ENCODE peak calls at places on chromosomes 2 and 18, in seven cellular contexts. One of them, this sample, is unnamed.

GRCh38 chr2:1744446-1745170 is at the start of gene PXDN:
- DNase-seq in sigmoid colon: peak
- DNase-seq in AG10803: peak
- DNase-seq in CD8-positive, alpha-beta T cell: no peak
- DNase-seq in heart right ventricle: peak
- DNase-seq in choroid plexus epithelial cell: peak
- DNase-seq in WERI-Rb-1: peak
- DNase-seq in this sample: peak

GRCh38 chr2:102301867-102302362 is 9.4 kb upstream of the IL1RL1 start:
- DNase-seq in sigmoid colon: no peak
- DNase-seq in AG10803: no peak
- DNase-seq in CD8-positive, alpha-beta T cell: peak
- DNase-seq in heart right ventricle: no peak
- DNase-seq in choroid plexus epithelial cell: peak
- DNase-seq in WERI-Rb-1: no peak
- DNase-seq in this sample: peak

GRCh38 chr2:211129798-211130197 is 573.4 kb downstream of the CPS1 start:
- DNase-seq in sigmoid colon: no peak
- DNase-seq in AG10803: no peak
- DNase-seq in CD8-positive, alpha-beta T cell: no peak
- DNase-seq in heart right ventricle: no peak
- DNase-seq in choroid plexus epithelial cell: no peak
- DNase-seq in WERI-Rb-1: no peak
- DNase-seq in this sample: no peak

GRCh38 chr18:67354692-67355091 is 161.8 kb downstream of the DSEL start:
- DNase-seq in sigmoid colon: no peak
- DNase-seq in AG10803: no peak
- DNase-seq in CD8-positive, alpha-beta T cell: no peak
- DNase-seq in heart right ventricle: no peak
- DNase-seq in choroid plexus epithelial cell: no peak
- DNase-seq in WERI-Rb-1: no peak
- DNase-seq in this sample: no peak

GRCh38 chr2:191688934-191689695 is 11.2 kb downstream of the NABP1 start:
- DNase-seq in sigmoid colon: no peak
- DNase-seq in AG10803: peak
- DNase-seq in CD8-positive, alpha-beta T cell: no peak
- DNase-seq in heart right ventricle: no peak
- DNase-seq in choroid plexus epithelial cell: peak
- DNase-seq in WERI-Rb-1: no peak
- DNase-seq in this sample: peak

GRCh38 chr2:143110759-143111428 is 18.3 kb upstream of the ARHGAP15 start:
- DNase-seq in sigmoid colon: no peak
- DNase-seq in AG10803: peak
- DNase-seq in CD8-positive, alpha-beta T cell: peak
- DNase-seq in heart right ventricle: peak
- DNase-seq in choroid plexus epithelial cell: peak
- DNase-seq in WERI-Rb-1: peak
- DNase-seq in this sample: peak

GRCh38 chr2:237480988-237481387 is 6.1 kb upstream of the MLPH start:
- DNase-seq in sigmoid colon: no peak
- DNase-seq in AG10803: no peak
- DNase-seq in CD8-positive, alpha-beta T cell: no peak
- DNase-seq in heart right ventricle: no peak
- DNase-seq in choroid plexus epithelial cell: no peak
- DNase-seq in WERI-Rb-1: no peak
- DNase-seq in this sample: no peak

GRCh38 chr2:120531863-120532600 is 186.1 kb downstream of the INHBB start:
- DNase-seq in sigmoid colon: peak
- DNase-seq in AG10803: no peak
- DNase-seq in CD8-positive, alpha-beta T cell: no peak
- DNase-seq in heart right ventricle: no peak
- DNase-seq in choroid plexus epithelial cell: peak
- DNase-seq in WERI-Rb-1: no peak
- DNase-seq in this sample: peak

GRCh38 chr2:238015705-238016104 is 45.1 kb upstream of the SCLY start:
- DNase-seq in sigmoid colon: no peak
- DNase-seq in AG10803: no peak
- DNase-seq in CD8-positive, alpha-beta T cell: no peak
- DNase-seq in heart right ventricle: no peak
- DNase-seq in choroid plexus epithelial cell: no peak
- DNase-seq in WERI-Rb-1: no peak
- DNase-seq in this sample: no peak

GRCh38 chr2:98944786-98945185 is 8.8 kb upstream of the CRACDL start:
- DNase-seq in sigmoid colon: no peak
- DNase-seq in AG10803: peak
- DNase-seq in CD8-positive, alpha-beta T cell: no peak
- DNase-seq in heart right ventricle: no peak
- DNase-seq in choroid plexus epithelial cell: peak
- DNase-seq in WERI-Rb-1: no peak
- DNase-seq in this sample: peak

GRCh38 chr18:79405781-79406575 is 10.2 kb downstream of the NFATC1 start:
- DNase-seq in sigmoid colon: no peak
- DNase-seq in AG10803: no peak
- DNase-seq in CD8-positive, alpha-beta T cell: peak
- DNase-seq in heart right ventricle: peak
- DNase-seq in choroid plexus epithelial cell: no peak
- DNase-seq in WERI-Rb-1: no peak
- DNase-seq in this sample: no peak

GRCh38 chr18:58222439-58223125 is 178.6 kb downstream of the NEDD4L start:
- DNase-seq in sigmoid colon: no peak
- DNase-seq in AG10803: peak
- DNase-seq in CD8-positive, alpha-beta T cell: no peak
- DNase-seq in heart right ventricle: no peak
- DNase-seq in choroid plexus epithelial cell: peak
- DNase-seq in WERI-Rb-1: no peak
- DNase-seq in this sample: no peak

DNA sequence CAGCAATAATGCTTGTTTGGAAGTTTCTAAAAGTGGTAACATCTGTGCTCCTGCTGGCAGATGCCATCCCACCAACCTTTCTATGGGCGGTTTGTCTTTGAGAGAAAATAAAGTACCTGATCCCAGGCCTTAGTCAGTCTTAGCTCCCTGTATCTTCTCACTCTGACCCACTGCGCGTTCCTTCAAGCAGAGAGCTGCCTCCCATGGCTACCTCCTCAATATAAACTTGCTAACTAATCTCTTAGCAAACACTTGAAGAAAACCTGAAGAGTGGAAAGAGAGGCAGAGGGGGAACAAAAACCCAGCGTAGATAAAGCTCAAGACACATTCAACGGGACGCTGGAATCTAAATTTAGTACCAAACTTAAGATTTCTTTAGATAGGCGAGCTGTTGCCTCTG is 17.6 kb downstream of the ZEB2 start:
- DNase-seq in sigmoid colon: no peak
- DNase-seq in AG10803: no peak
- DNase-seq in CD8-positive, alpha-beta T cell: no peak
- DNase-seq in heart right ventricle: no peak
- DNase-seq in choroid plexus epithelial cell: no peak
- DNase-seq in WERI-Rb-1: no peak
- DNase-seq in this sample: no peak
- TF ChIP-seq CTCF in sigmoid colon: no peak
- TF ChIP-seq CTCF in AG10803: no peak
- TF ChIP-seq CTCF in CD8-positive, alpha-beta T cell: no peak
- TF ChIP-seq CTCF in heart right ventricle: no peak
- TF ChIP-seq CTCF in choroid plexus epithelial cell: no peak
- TF ChIP-seq CTCF in WERI-Rb-1: no peak
- TF ChIP-seq CTCF in this sample: no peak

GRCh38 chr2:200378652-200379290 is 72.3 kb downstream of the SPATS2L start:
- DNase-seq in sigmoid colon: no peak
- DNase-seq in AG10803: peak
- DNase-seq in CD8-positive, alpha-beta T cell: no peak
- DNase-seq in heart right ventricle: no peak
- DNase-seq in choroid plexus epithelial cell: no peak
- DNase-seq in WERI-Rb-1: no peak
- DNase-seq in this sample: peak
- H3K4me3 ChIP-seq in sigmoid colon: no peak
- H3K4me3 ChIP-seq in AG10803: no peak
- H3K4me3 ChIP-seq in CD8-positive, alpha-beta T cell: no peak
- H3K4me3 ChIP-seq in heart right ventricle: no peak
- H3K4me3 ChIP-seq in choroid plexus epithelial cell: no peak
- H3K4me3 ChIP-seq in WERI-Rb-1: no peak
- H3K4me3 ChIP-seq in this sample: no peak

GRCh38 chr2:148967056-148967455 is 71.4 kb upstream of the LYPD6B start:
- DNase-seq in sigmoid colon: no peak
- DNase-seq in AG10803: no peak
- DNase-seq in CD8-positive, alpha-beta T cell: no peak
- DNase-seq in heart right ventricle: no peak
- DNase-seq in choroid plexus epithelial cell: no peak
- DNase-seq in WERI-Rb-1: no peak
- DNase-seq in this sample: no peak

GRCh38 chr2:148966432-148966758 is 72.1 kb upstream of the LYPD6B start:
- DNase-seq in sigmoid colon: no peak
- DNase-seq in AG10803: no peak
- DNase-seq in CD8-positive, alpha-beta T cell: no peak
- DNase-seq in heart right ventricle: no peak
- DNase-seq in choroid plexus epithelial cell: no peak
- DNase-seq in WERI-Rb-1: no peak
- DNase-seq in this sample: no peak

GRCh38 chr2:148968776-148969175 is 69.7 kb upstream of the LYPD6B start:
- DNase-seq in sigmoid colon: no peak
- DNase-seq in AG10803: no peak
- DNase-seq in CD8-positive, alpha-beta T cell: no peak
- DNase-seq in heart right ventricle: no peak
- DNase-seq in choroid plexus epithelial cell: no peak
- DNase-seq in WERI-Rb-1: no peak
- DNase-seq in this sample: no peak

GRCh38 chr2:148965596-148966431 is 72.7 kb upstream of the LYPD6B start:
- DNase-seq in sigmoid colon: no peak
- DNase-seq in AG10803: no peak
- DNase-seq in CD8-positive, alpha-beta T cell: no peak
- DNase-seq in heart right ventricle: no peak
- DNase-seq in choroid plexus epithelial cell: no peak
- DNase-seq in WERI-Rb-1: no peak
- DNase-seq in this sample: no peak

DNA sequence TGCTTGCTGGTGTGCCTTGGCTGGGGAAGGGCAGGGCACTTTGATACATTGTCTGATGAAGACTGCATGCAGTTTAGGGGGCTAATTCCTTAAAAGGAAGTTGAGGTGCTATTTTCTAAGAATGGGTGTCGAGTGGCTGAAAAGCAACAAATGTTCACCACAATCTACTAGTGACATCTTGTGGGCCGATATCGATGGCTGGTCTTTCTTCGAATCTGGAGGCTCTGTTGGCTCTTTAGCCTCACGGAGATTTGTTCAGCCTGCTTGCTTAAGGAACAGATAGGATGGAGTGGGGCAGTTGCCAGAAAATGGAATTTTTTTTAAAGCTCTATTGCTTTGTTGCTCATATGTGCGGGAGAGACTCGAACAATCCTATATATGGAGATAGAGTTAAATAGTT is 71.0 kb upstream of the LYPD6B start:
- DNase-seq in sigmoid colon: no peak
- DNase-seq in AG10803: no peak
- DNase-seq in CD8-positive, alpha-beta T cell: no peak
- DNase-seq in heart right ventricle: no peak
- DNase-seq in choroid plexus epithelial cell: peak
- DNase-seq in WERI-Rb-1: no peak
- DNase-seq in this sample: peak
- TF ChIP-seq CTCF in sigmoid colon: no peak
- TF ChIP-seq CTCF in AG10803: no peak
- TF ChIP-seq CTCF in CD8-positive, alpha-beta T cell: no peak
- TF ChIP-seq CTCF in heart right ventricle: no peak
- TF ChIP-seq CTCF in choroid plexus epithelial cell: peak
- TF ChIP-seq CTCF in WERI-Rb-1: no peak
- TF ChIP-seq CTCF in this sample: no peak

DNA sequence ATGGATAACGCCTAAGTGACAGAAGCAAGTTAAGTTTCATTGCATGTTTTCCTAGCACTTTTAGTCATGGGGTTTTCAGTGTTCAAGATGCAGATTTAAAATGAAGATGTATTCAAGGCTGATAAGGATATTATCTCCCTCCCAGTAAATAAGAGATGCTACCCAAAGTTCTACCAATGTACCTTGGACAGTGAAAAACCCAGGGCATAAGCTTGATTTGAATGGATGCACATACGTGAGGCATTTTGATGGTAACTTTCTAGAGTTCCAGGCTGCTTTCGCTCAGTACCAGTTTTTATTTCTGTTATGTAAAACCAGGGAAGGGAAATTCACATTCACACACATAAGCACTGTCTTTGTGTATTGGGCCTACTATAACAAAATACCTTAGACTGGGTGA is 90.3 kb downstream of the STK39 start:
- DNase-seq in sigmoid colon: no peak
- DNase-seq in AG10803: no peak
- DNase-seq in CD8-positive, alpha-beta T cell: no peak
- DNase-seq in heart right ventricle: no peak
- DNase-seq in choroid plexus epithelial cell: no peak
- DNase-seq in WERI-Rb-1: no peak
- DNase-seq in this sample: no peak
- H3K4me3 ChIP-seq in sigmoid colon: no peak
- H3K4me3 ChIP-seq in AG10803: no peak
- H3K4me3 ChIP-seq in CD8-positive, alpha-beta T cell: no peak
- H3K4me3 ChIP-seq in heart right ventricle: no peak
- H3K4me3 ChIP-seq in choroid plexus epithelial cell: no peak
- H3K4me3 ChIP-seq in WERI-Rb-1: no peak
- H3K4me3 ChIP-seq in this sample: no peak